ENCODE peak calls at places on chromosome 1, in seven cellular contexts. W is sigmoid colon, Z is body of pancreas, L is A549, U is heart left ventricle, F is esophagus squamous epithelium, I is IMR-90. G is an unnamed sample. For H3K4me1, the result is how much of the 10 kb centered on the place peaks cover.

GRCh38 chr1:115833806-115834205 is 7.1 kb downstream of the NHLH2 start:
- DNase-seq in W (no peak), U (no peak), Z (no peak), I (no peak), F (no peak), L (no peak), G (no peak)

GRCh38 chr1:157893681-157894080 is 52.1 kb upstream of the CD5L start:
- DNase-seq in Z (no peak), F (no peak), L (no peak), U (no peak), I (no peak), W (no peak), G (no peak)

GRCh38 chr1:207815913-207816312 is 64.1 kb downstream of the CD46 start:
- DNase-seq in Z (no peak), I (peak), L (no peak), W (no peak), F (no peak), U (no peak), G (no peak)

GRCh38 chr1:24705260-24706073 is 39.8 kb upstream of the CLIC4 start:
- DNase-seq in I (peak), L (peak), Z (peak), F (no peak), U (peak), W (peak), G (peak)

GRCh38 chr1:28507247-28507645 is 1.4 kb downstream of the RCC1 start:
- DNase-seq in L (no peak), F (no peak), W (no peak), I (no peak), Z (no peak), U (no peak), G (no peak)

GRCh38 chr1:57017717-57018116 is 51.9 kb upstream of the C8B start:
- DNase-seq in U (no peak), Z (no peak), L (peak), W (no peak), F (no peak), I (no peak), G (no peak)

GRCh38 chr1:43818691-43819090 is 111.4 kb downstream of the ST3GAL3 start:
- DNase-seq in W (no peak), F (no peak), Z (no peak), I (no peak), L (no peak), U (no peak), G (no peak)

GRCh38 chr1:68819190-68819829 is 322.4 kb upstream of the DEPDC1 start:
- DNase-seq in Z (no peak), W (no peak), U (no peak), F (no peak), I (peak), L (peak), G (no peak)

GRCh38 chr1:55367273-55367672 is 152.1 kb upstream of the USP24 start:
- DNase-seq in U (no peak), Z (no peak), F (no peak), I (no peak), L (no peak), W (no peak), G (no peak)

GRCh38 chr1:109094377-109094803 is 3.8 kb downstream of the TMEM167B start:
- DNase-seq in I (peak), Z (no peak), L (no peak), U (no peak), W (no peak), F (no peak), G (no peak)

GRCh38 chr1:205543351-205544305 is 39.2 kb downstream of the CDK18 start:
- DNase-seq in I (peak), F (no peak), Z (peak), W (peak), L (no peak), U (peak), G (peak)

GRCh38 chr1:80158266-80158665 is 1151.7 kb upstream of the ADGRL4 start:
- DNase-seq in U (no peak), W (no peak), F (no peak), L (no peak), Z (no peak), I (no peak), G (no peak)

GRCh38 chr1:177256153-177256814 is 85.5 kb downstream of the BRINP2 start:
- DNase-seq in U (peak), Z (peak), L (peak), F (no peak), I (peak), W (peak), G (peak)

GRCh38 chr1:233242827-233243483 is 52.6 kb downstream of the PCNX2 start:
- DNase-seq in F (no peak), I (no peak), Z (no peak), U (no peak), W (no peak), L (no peak), G (no peak)

GRCh38 chr1:12464028-12464427 is 154.0 kb downstream of the DHRS3 start:
- DNase-seq in L (no peak), Z (no peak), W (peak), I (no peak), F (no peak), U (no peak), G (peak)

GRCh38 chr1:54081306-54082270 is 28.2 kb downstream of the TCEANC2 start:
- DNase-seq in F (no peak), L (peak), Z (peak), W (peak), I (peak), U (peak), G (peak)

GRCh38 chr1:248821101-248821500 is 4.6 kb downstream of the SH3BP5L start:
- DNase-seq in Z (no peak), I (peak), F (no peak), W (no peak), L (peak), U (no peak), G (no peak)

GRCh38 chr1:90104941-90105593 is 110.2 kb downstream of the ZNF326 start:
- DNase-seq in U (no peak), L (no peak), I (no peak), F (no peak), W (no peak), Z (no peak), G (no peak)

GRCh38 chr1:166960871-166961474 is 14.4 kb downstream of the ILDR2 start:
- DNase-seq in U (no peak), Z (no peak), L (no peak), I (no peak), W (no peak), F (no peak), G (no peak)

GRCh38 chr1:21651214-21652042 is 17.7 kb downstream of the RAP1GAP start:
- DNase-seq in I (no peak), L (no peak), Z (peak), W (no peak), F (no peak), U (peak), G (peak)

GRCh38 chr1:46798820-46799219 is at the start of gene CYP4B1:
- DNase-seq in U (peak), Z (peak), L (no peak), F (no peak), W (peak), I (no peak), G (no peak)

GRCh38 chr1:158169105-158169504 is 11.6 kb upstream of the CD1D start:
- DNase-seq in L (no peak), U (no peak), Z (no peak), F (no peak), I (no peak), W (no peak), G (no peak)

GRCh38 chr1:202588644-202589189 is 121.5 kb downstream of the SYT2 start:
- DNase-seq in U (no peak), Z (no peak), I (no peak), F (no peak), W (no peak), L (peak), G (no peak)

GRCh38 chr1:110645962-110646735 is 28.6 kb downstream of the KCNA3 start:
- DNase-seq in U (no peak), I (peak), L (no peak), Z (no peak), W (no peak), F (no peak), G (no peak)

GRCh38 chr1:3314561-3315271 is 139.7 kb upstream of the ARHGEF16 start:
- DNase-seq in Z (no peak), W (no peak), U (no peak), L (no peak), F (no peak), I (peak), G (peak)

GRCh38 chr1:6034750-6035096 is 11.0 kb upstream of the KCNAB2 start:
- DNase-seq in U (no peak), Z (no peak), F (no peak), I (no peak), W (no peak), L (no peak), G (no peak)

GRCh38 chr1:224641030-224641429 is 24.9 kb downstream of the CNIH3 start:
- DNase-seq in I (no peak), W (no peak), F (no peak), Z (peak), L (no peak), U (no peak), G (no peak)

GRCh38 chr1:115158181-115158580 is 68.9 kb upstream of the TSPAN2 start:
- DNase-seq in W (no peak), F (no peak), U (no peak), Z (no peak), L (no peak), I (peak), G (peak)

GRCh38 chr1:162663589-162664030 is 31.3 kb downstream of the DDR2 start:
- DNase-seq in I (peak), W (peak), U (no peak), F (no peak), L (no peak), Z (no peak), G (peak)

GRCh38 chr1:38088366-38088765 is 41.8 kb upstream of the POU3F1 start:
- DNase-seq in L (no peak), W (no peak), Z (no peak), U (no peak), I (no peak), F (no peak), G (no peak)

GRCh38 chr1:20836230-20836629 is 49.1 kb upstream of the HP1BP3 start:
- DNase-seq in L (no peak), W (no peak), U (no peak), F (no peak), I (no peak), Z (no peak), G (no peak)

GRCh38 chr1:90443340-90443739 is 273.8 kb downstream of the BARHL2 start:
- DNase-seq in Z (no peak), I (no peak), F (no peak), U (no peak), L (no peak), W (no peak), G (no peak)

DNA sequence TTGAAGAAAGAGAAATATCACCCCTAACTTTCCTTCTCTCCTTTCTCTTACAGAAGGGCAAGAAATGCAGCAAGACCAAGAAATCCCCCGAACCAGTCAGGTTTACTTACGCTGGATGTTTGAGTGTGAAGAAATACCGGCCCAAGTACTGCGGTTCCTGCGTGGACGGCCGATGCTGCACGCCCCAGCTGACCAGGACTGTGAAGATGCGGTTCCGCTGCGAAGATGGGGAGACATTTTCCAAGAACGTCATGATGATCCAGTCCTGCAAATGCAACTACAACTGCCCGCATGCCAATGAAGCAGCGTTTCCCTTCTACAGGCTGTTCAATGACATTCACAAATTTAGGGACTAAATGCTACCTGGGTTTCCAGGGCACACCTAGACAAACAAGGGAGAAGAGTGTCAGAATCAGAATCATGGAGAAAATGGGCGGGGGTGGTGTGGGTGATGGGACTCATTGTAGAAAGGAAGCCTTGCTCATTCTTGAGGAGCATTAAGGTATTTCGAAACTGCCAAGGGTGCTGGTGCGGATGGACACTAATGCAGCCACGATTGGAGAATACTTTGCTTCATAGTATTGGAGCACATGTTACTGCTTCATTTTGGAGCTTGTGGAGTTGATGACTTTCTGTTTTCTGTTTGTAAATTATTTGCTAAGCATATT is 2.3 kb downstream of the CCN1 start:
- DNase-seq in L (no peak), F (no peak), W (no peak), U (no peak), Z (no peak), I (peak), G (no peak)
- TF ChIP-seq POLR2A in L (no peak), F (no peak), W (no peak), U (no peak), Z (no peak), I (no peak), G (no peak)

DNA sequence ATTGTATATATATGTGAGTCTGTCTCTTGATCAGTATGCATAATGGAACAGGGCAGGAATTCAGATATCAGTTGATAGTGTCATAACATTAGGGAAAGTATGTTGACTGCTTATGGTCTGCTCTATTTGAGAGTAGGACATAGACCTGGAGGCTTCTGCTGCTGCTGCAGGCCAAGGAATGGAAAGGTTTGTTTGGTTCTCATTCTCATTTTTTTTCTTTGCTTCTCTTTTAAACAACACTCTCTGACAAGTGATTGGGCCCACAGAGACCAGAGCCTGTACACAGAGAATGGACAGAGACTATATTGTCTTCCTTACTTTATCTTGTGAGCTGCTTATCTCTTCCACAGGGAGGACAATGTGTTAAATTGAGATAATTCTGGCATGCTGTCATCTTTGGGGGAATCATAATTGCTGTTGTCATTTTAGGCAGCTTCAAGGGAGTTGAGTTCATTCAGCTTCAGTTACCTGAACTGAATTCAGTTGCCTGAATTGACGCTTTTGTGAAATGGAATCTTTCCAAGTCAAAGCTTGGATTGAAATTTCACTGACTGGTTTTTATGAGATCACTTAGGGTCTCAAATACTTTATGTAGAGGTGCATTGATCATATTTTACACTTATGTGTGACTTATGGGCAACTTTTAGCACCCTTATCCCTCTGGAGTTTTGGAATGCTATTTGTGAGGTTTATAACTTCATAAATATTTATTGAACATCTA is 16.9 kb downstream of the CAP1 start:
- DNase-seq in I (no peak), Z (no peak), W (no peak), L (no peak), F (no peak), U (no peak), G (no peak)
- H3K4me1 ChIP-seq in I (under half), Z (under half), W (under half), L (under half), F (half or more), U (under half), G (under half)

DNA sequence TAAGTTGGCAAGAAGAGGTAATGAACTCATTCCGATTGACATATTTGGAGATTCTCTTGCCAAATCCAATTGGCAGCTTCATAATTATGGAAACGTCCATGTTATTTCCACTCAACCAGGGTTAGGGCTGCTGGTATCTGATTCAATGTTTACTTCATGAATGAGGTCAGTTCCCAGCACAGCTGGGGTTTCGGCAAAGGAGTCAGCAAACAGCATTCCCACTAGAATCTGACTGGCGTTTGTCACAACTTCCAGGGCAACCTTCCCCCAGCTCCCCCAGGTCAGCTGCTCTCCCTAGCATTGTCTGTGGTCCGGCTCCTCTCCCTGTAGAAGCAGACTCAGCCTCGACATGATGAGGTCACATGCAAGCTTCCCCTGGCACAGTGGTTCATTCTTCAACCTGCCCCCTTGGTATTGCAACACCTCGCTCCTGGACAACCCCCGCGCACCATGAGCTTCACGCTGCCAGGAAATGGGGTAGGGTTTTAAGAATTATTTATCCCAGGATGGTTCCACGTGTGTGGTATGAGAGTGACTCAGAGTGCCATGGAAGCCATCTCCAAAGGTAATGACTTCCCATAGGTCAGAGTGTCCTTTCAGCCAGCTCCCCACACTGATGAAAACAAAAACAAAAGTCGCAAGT is 100.7 kb upstream of the SLC25A33 start:
- DNase-seq in U (no peak), F (no peak), W (peak), I (peak), L (peak), Z (peak), G (peak)
- TF ChIP-seq POLR2A in U (no peak), F (no peak), W (no peak), I (no peak), L (no peak), Z (no peak), G (no peak)

GRCh38 chr1:93597697-93598096 is 83.9 kb downstream of the BCAR3 start:
- DNase-seq in F (no peak), I (no peak), Z (peak), U (peak), W (peak), L (no peak), G (no peak)

GRCh38 chr1:93598861-93599439 is 82.7 kb downstream of the BCAR3 start:
- DNase-seq in I (no peak), F (no peak), L (no peak), Z (peak), W (peak), U (no peak), G (no peak)

GRCh38 chr1:93596329-93597089 is 85.1 kb downstream of the BCAR3 start:
- DNase-seq in Z (peak), I (no peak), U (no peak), L (no peak), W (peak), F (no peak), G (no peak)

GRCh38 chr1:93599479-93599878 is 82.2 kb downstream of the BCAR3 start:
- DNase-seq in U (no peak), Z (peak), F (no peak), W (no peak), L (no peak), I (no peak), G (no peak)

GRCh38 chr1:93598396-93598795 is 83.2 kb downstream of the BCAR3 start:
- DNase-seq in I (no peak), U (no peak), W (no peak), Z (peak), F (no peak), L (no peak), G (no peak)
- H3K4me1 ChIP-seq in I (under half), U (under half), W (under half), Z (under half), F (half or more), L (half or more), G (under half)

GRCh38 chr1:15833069-15833679 is 14.3 kb upstream of the SPEN start:
- DNase-seq in L (no peak), F (no peak), I (no peak), U (peak), W (peak), Z (peak), G (peak)
- TF ChIP-seq POLR2A in L (peak), F (no peak), I (no peak), U (no peak), W (no peak), Z (no peak), G (no peak)

DNA sequence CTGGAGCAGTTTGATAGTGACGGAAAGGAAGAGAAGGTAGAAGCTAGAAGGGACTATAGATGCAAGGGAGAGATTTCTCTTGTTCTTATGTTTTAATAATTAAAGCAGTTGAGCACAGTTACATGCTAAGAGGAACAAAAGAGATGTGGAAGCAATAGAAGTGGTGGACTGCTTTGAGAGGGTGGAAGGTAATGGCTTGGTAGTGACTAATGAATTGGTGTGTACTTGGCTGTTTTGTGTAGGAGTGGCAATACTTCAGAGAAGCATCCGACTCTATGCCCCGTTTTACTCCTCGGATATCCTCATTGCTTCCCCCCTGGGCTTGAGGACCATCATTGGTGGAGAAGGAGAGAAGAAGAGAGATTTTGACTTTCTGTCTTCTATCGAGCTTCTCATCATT is 12.8 kb downstream of the UTP25 start:
- DNase-seq in W (no peak), F (no peak), Z (no peak), I (no peak), U (no peak), L (no peak), G (no peak)
- H3K4me1 ChIP-seq in W (under half), F (under half), Z (under half), I (under half), U (under half), L (under half), G (under half)

GRCh38 chr1:209817691-209818090 is 10.1 kb upstream of the UTP25 start:
- DNase-seq in U (no peak), L (no peak), Z (no peak), I (no peak), W (no peak), F (no peak), G (no peak)
- TF ChIP-seq POLR2A in U (no peak), L (no peak), Z (no peak), I (no peak), W (no peak), F (no peak), G (no peak)

GRCh38 chr1:201404722-201405483 is 5.8 kb upstream of the LAD1 start:
- DNase-seq in L (no peak), F (no peak), Z (peak), U (no peak), W (no peak), I (no peak), G (no peak)
- H3K4me1 ChIP-seq in L (half or more), F (half or more), Z (half or more), U (under half), W (under half), I (under half), G (under half)

GRCh38 chr1:236142358-236143103 is at the start of gene GPR137B:
- DNase-seq in L (peak), U (peak), I (peak), W (no peak), F (peak), Z (peak), G (peak)
- TF ChIP-seq POLR2A in L (no peak), U (no peak), I (no peak), W (no peak), F (peak), Z (no peak), G (peak)

DNA sequence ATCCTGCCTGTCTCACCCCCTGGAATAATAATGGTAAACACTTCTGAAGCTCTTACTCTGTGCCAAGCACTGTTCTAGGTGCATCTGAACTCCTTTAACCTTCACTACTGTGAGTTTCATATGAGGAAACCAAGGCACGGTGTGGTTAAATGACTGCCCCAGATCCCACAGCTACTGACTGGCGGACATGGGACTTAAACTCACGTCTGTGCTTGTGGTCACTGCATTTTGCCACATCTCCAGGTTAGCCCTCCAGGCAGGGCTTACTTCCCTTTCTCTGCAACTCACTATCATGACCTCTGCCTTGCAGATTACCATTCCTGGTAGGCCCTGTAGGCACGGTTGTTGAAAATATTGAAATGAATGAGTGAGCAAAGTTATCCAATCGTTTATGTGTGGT is 83.4 kb downstream of the ADSS2 start:
- DNase-seq in U (no peak), F (no peak), W (no peak), Z (no peak), L (no peak), I (no peak), G (no peak)
- H3K4me1 ChIP-seq in U (under half), F (under half), W (under half), Z (under half), L (under half), I (under half), G (under half)